ENCODE peak calls at places on chromosomes 3 and 15, in five cellular contexts. N, S, A, W and H are unnamed samples.

GRCh38 chr3:158936530-158937113 is 134.8 kb downstream of the MFSD1 start:
- DNase-seq in A (no peak), S (no peak), W (no peak), N (no peak), H (peak; percentile 28)

GRCh38 chr3:177694316-177694715 is 497.0 kb upstream of the TBL1XR1 start:
- DNase-seq in N (peak; percentile 65), S (peak; percentile 90), A (no peak), W (no peak), H (no peak)

GRCh38 chr3:13009132-13009945 is 63.9 kb downstream of the IQSEC1 start:
- DNase-seq in N (no peak), A (no peak), S (no peak), W (peak; percentile 64), H (no peak)

GRCh38 chr3:126540946-126541627 is 17.1 kb downstream of the CHST13 start:
- DNase-seq in A (no peak), N (no peak), W (no peak), S (no peak), H (no peak)

GRCh38 chr15:96035091-96035490 is 295.4 kb upstream of the NR2F2 start:
- DNase-seq in A (no peak), W (no peak), N (no peak), S (no peak), H (no peak)

GRCh38 chr3:71117572-71118247 is 465.8 kb downstream of the FOXP1 start:
- DNase-seq in N (no peak), A (no peak), W (no peak), S (peak; percentile 49), H (no peak)

GRCh38 chr15:34116620-34117019 is 14.7 kb downstream of the PGBD4 start:
- DNase-seq in A (no peak), S (no peak), W (no peak), N (no peak), H (no peak)

GRCh38 chr15:98413973-98414546 is 234.3 kb upstream of the IGF1R start:
- DNase-seq in N (no peak), A (no peak), W (no peak), S (peak; percentile 20), H (peak; percentile 22)

GRCh38 chr3:16908408-16908807 is 23.7 kb downstream of the PLCL2 start:
- DNase-seq in S (no peak), N (no peak), W (no peak), A (no peak), H (no peak)

GRCh38 chr3:13371100-13372075 is 48.7 kb downstream of the NUP210 start:
- DNase-seq in W (no peak), S (no peak), A (no peak), N (no peak), H (no peak)

GRCh38 chr3:183468424-183468823 is 40.0 kb upstream of the MCF2L2 start:
- DNase-seq in N (no peak), S (no peak), A (no peak), W (no peak), H (no peak)

GRCh38 chr15:89171136-89172072 is 50.0 kb downstream of the RLBP1 start:
- DNase-seq in S (peak; percentile 46), W (peak; percentile 33), N (no peak), A (peak; percentile 27), H (peak; percentile 44)

GRCh38 chr3:52684184-52684583 is 1.5 kb downstream of the PBRM1 start:
- DNase-seq in S (no peak), N (no peak), A (no peak), W (no peak), H (no peak)

GRCh38 chr3:130468311-130468710 is 48.7 kb upstream of the COL6A6 start:
- DNase-seq in W (no peak), N (no peak), A (no peak), S (no peak), H (no peak)

GRCh38 chr3:37973250-37974054 is 17.1 kb upstream of the VILL start:
- DNase-seq in N (no peak), W (no peak), A (peak; percentile 55), S (no peak), H (no peak)

GRCh38 chr3:146589899-146590508 is 15.1 kb downstream of the PLSCR5 start:
- DNase-seq in A (no peak), S (peak; percentile 53), W (peak; percentile 8), N (peak; percentile 24), H (peak; percentile 59)

GRCh38 chr3:152556731-152557254 is 278.1 kb upstream of the P2RY1 start:
- DNase-seq in A (no peak), S (peak; percentile 63), W (peak; percentile 38), N (no peak), H (peak; percentile 64)

GRCh38 chr15:69305933-69306568 is 7.3 kb downstream of the PAQR5 start:
- DNase-seq in W (no peak), A (no peak), S (no peak), N (no peak), H (no peak)

GRCh38 chr3:7630925-7631324 is 770.0 kb downstream of the GRM7 start:
- DNase-seq in W (no peak), A (peak; percentile 30), N (no peak), S (peak; percentile 67), H (no peak)

GRCh38 chr3:11570789-11571495 is 72.8 kb downstream of the VGLL4 start:
- DNase-seq in N (no peak), S (no peak), A (no peak), W (no peak), H (peak; percentile 25)

GRCh38 chr3:197024881-197025735 is 4.5 kb downstream of the MELTF start:
- DNase-seq in S (no peak), W (no peak), A (no peak), N (no peak), H (no peak)

GRCh38 chr3:161371441-161372320 is at the start of gene SPTSSB:
- DNase-seq in S (peak; percentile 35), W (peak; percentile 47), A (peak; percentile 64), N (no peak), H (peak; percentile 93)

GRCh38 chr3:141979050-141979671 is 102.7 kb downstream of the ATP1B3 start:
- DNase-seq in W (no peak), N (peak; percentile 74), S (peak; percentile 80), A (no peak), H (peak; percentile 91)

GRCh38 chr3:31817411-31817966 is 163.6 kb downstream of the OSBPL10 start:
- DNase-seq in S (no peak), N (no peak), W (no peak), A (no peak), H (no peak)

GRCh38 chr15:101314726-101315125 is 19.7 kb upstream of the SNRPA1 start:
- DNase-seq in A (no peak), N (no peak), W (no peak), S (no peak), H (no peak)

GRCh38 chr3:113659121-113659531 is 37.3 kb downstream of the USF3 start:
- DNase-seq in A (no peak), S (no peak), W (no peak), N (no peak), H (no peak)

GRCh38 chr3:73580343-73580742 is 44.4 kb downstream of the PDZRN3 start:
- DNase-seq in N (no peak), A (no peak), W (no peak), S (peak; percentile 96), H (peak; percentile 98)

GRCh38 chr3:54122802-54123537 is 618 bp downstream of the CACNA2D3 start:
- DNase-seq in W (no peak), S (no peak), A (no peak), N (no peak), H (no peak)

GRCh38 chr3:58528629-58529028 is 8.4 kb downstream of the ACOX2 start:
- DNase-seq in N (no peak), W (no peak), A (no peak), S (peak; percentile 27), H (peak; percentile 77)

GRCh38 chr3:69770219-69770618 is 31.0 kb downstream of the MITF start:
- DNase-seq in A (no peak), N (no peak), W (no peak), S (no peak), H (peak; percentile 95)

GRCh38 chr3:190696777-190697501 is 165.6 kb downstream of the GMNC start:
- DNase-seq in N (no peak), W (no peak), S (peak; percentile 62), A (no peak), H (peak; percentile 49)

GRCh38 chr15:85980946-85981345 is 98.7 kb upstream of the AGBL1 start:
- DNase-seq in S (no peak), N (no peak), A (no peak), W (no peak), H (peak; percentile 75)

GRCh38 chr3:45145681-45146614 is at the start of gene CDCP1:
- DNase-seq in S (peak; percentile 43), N (no peak), A (no peak), W (peak; percentile 44), H (peak; percentile 67)